ENCODE peak calls at places on chromosomes 7 and 10, in nine cellular contexts. L is BE2C, M is uterus, K is GM12865, D is WERI-Rb-1, Q is AG09319, Z is mucosa of descending colon, P is endothelial cell, G is hepatocyte. C is an unnamed sample.

GRCh38 chr7:134420509-134421125 is 38.3 kb downstream of the AKR1B1 start:
- DNase-seq in L (peak; percentile 64), D (peak; percentile 68), Q (peak; percentile 38), G (peak; percentile 74), K (peak; percentile 28), Z (peak; percentile 83), P (peak; percentile 64), M (no peak), C (peak; percentile 42)

GRCh38 chr7:137882261-137882668 is 35.5 kb upstream of the DGKI start:
- DNase-seq in D (no peak), Q (peak; percentile 81), L (peak; percentile 28), G (no peak), K (peak; percentile 83), P (no peak), Z (no peak), M (peak; percentile 70), C (peak; percentile 77)

GRCh38 chr7:35241431-35241830 is 12.5 kb downstream of the TBX20 start:
- DNase-seq in L (no peak), G (no peak), D (no peak), M (no peak), Q (no peak), K (no peak), Z (no peak), P (no peak), C (no peak)

GRCh38 chr10:46268076-46268881 is 18.5 kb upstream of the ANTXRL start:
- DNase-seq in L (no peak), P (no peak), G (no peak), D (no peak), M (no peak), Q (no peak), K (peak; percentile 78), Z (peak; percentile 23), C (peak; percentile 64)

GRCh38 chr10:102394801-102395676 is 466 bp upstream of the NFKB2 start:
- DNase-seq in G (peak; percentile 96), D (peak; percentile 81), Z (peak; percentile 96), P (peak; percentile 91), K (peak; percentile 93), M (peak; percentile 92), L (peak; percentile 85), Q (peak; percentile 63), C (peak; percentile 94)

GRCh38 chr10:21732067-21732772 is 198.2 kb downstream of the MLLT10 start:
- DNase-seq in L (peak; percentile 77), K (peak; percentile 77), G (peak; percentile 84), P (peak; percentile 79), Q (peak; percentile 58), D (peak; percentile 63), Z (peak; percentile 17), M (peak; percentile 62), C (peak; percentile 69)

GRCh38 chr10:115861864-115862263 is 411.1 kb downstream of the GFRA1 start:
- DNase-seq in M (no peak), K (no peak), P (no peak), Q (no peak), Z (no peak), L (no peak), D (no peak), G (peak; percentile 22), C (no peak)

GRCh38 chr7:124042826-124043225 is 10.0 kb upstream of the TMEM229A start:
- DNase-seq in K (no peak), G (no peak), Q (no peak), D (no peak), Z (no peak), M (no peak), P (no peak), L (no peak), C (no peak)

GRCh38 chr10:32958992-32959703 is 1.1 kb upstream of the ITGB1 start:
- DNase-seq in M (no peak), Q (no peak), L (no peak), G (no peak), P (no peak), K (peak; percentile 82), Z (no peak), D (no peak), C (peak; percentile 49)

GRCh38 chr10:4568731-4569130 is 257.3 kb upstream of the AKR1E2 start:
- DNase-seq in P (no peak), K (no peak), M (no peak), Q (no peak), D (peak; percentile 19), G (no peak), Z (no peak), L (no peak), C (no peak)

DNA sequence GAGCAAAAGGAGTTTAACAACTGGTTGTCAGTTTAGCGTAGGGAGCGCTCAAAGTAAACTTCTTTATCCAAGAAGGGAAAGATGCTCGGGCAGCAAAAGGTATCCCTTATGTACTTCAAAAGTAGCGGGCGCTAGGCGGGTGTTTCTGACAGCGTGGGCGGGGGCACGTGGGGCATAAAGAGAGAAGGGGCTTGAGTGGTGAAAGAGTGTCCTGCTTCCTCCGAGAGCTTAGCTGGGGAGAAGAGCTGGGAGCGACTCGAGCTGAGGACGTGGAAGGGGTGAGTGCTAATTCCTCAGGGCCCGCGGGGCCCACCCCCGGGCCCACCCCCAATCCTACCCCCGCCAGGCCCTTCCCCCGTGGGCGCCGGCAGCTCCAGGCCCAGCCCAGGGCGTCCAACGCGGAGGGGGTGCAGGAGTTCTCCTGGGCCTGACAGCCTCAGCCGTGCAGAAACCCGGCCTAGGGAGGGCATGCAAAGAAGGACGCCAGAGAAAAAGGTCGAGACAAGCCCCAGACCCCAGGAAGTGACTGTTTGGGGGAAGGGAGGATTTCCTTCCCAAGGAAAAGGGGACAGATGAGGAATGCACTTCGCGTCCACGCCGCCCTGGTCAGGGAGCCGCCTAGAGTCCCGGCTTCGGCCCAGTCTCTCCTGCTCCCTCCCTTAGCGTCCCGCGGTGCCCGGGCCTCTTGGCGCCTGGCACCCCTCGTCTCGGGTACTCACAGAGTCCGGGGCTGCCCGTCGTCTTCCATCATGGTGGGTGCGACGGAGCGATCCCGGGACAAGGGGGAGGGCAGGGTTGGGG is 849 bp downstream of the TIAL1 start:
- DNase-seq in L (peak; percentile 35), P (peak; percentile 35), G (peak; percentile 69), K (peak; percentile 61), M (peak; percentile 52), Z (peak; percentile 55), Q (no peak), D (peak; percentile 46), C (peak; percentile 63)
- TF ChIP-seq CTCF in L (no peak), P (no peak), G (no peak), K (no peak), M (no peak), Z (no peak), Q (no peak), D (no peak), C (no peak)

GRCh38 chr10:114499120-114499519 is 94.8 kb upstream of the AFAP1L2 start:
- DNase-seq in P (no peak), Q (no peak), Z (no peak), D (no peak), K (no peak), L (no peak), M (no peak), G (no peak), C (peak; percentile 17)

GRCh38 chr10:114502071-114502470 is 97.8 kb upstream of the AFAP1L2 start:
- DNase-seq in M (no peak), L (no peak), P (no peak), Q (no peak), G (no peak), D (no peak), K (no peak), Z (no peak), C (no peak)

GRCh38 chr10:114499630-114500190 is 95.4 kb upstream of the AFAP1L2 start:
- DNase-seq in P (no peak), M (no peak), K (peak; percentile 67), D (no peak), L (no peak), G (peak; percentile 83), Z (peak; percentile 87), Q (no peak), C (peak; percentile 23)

GRCh38 chr10:114500643-114501042 is 96.3 kb upstream of the AFAP1L2 start:
- DNase-seq in L (no peak), P (no peak), D (no peak), Z (no peak), K (no peak), Q (no peak), M (no peak), G (no peak), C (no peak)

GRCh38 chr10:114501650-114502049 is 97.3 kb upstream of the AFAP1L2 start:
- DNase-seq in K (no peak), M (no peak), P (no peak), L (no peak), Q (no peak), Z (no peak), D (no peak), G (no peak), C (no peak)
- TF ChIP-seq CTCF in K (no peak), M (no peak), P (peak; percentile 64), L (no peak), Q (no peak), Z (no peak), D (no peak), G (no peak), C (no peak)

DNA sequence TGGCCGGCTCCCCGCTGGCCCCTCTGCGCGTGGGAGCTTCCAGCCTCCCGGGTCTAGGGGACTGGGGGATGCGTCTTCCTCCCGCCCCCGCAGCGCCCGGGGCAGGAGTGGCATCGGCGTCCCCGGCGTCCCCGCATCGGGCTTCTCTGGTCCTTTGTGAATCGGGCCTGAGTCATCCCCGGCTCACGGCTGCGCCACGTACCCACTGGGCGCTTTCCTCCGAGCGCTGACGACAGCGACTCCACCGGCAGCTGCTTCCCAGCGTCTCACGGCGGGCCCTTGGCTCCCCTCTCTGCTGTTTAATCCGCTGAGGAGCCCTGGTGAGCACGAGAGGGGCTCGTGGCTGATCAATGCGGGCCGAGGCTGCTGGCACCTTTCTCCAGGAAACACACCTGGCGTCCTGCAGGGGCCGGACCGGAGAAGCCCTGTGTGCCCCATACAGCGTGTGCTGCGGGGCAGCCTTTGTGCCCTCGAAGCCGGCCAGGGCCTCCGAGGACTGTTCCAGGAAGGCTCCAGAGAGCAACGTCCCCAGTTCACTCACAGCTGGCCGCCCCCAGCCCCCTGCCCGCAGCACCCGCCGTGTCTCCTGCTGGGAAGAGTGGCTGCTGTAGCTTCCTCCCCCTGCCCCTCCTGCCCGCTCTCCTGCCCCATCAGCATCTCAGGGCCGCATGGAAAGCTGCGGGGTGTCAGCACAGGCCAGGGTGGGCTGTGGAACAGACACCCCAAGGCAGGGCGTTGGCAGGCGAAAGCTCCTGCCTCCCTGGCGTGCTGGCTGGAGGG is 95.5 kb upstream of the DIP2C start:
- DNase-seq in Q (peak; percentile 31), M (peak; percentile 60), L (peak; percentile 76), Z (no peak), P (peak; percentile 46), G (peak; percentile 86), K (no peak), D (peak; percentile 60), C (peak; percentile 36)
- TF ChIP-seq CTCF in Q (peak; percentile 40), M (no peak), L (peak; percentile 12), Z (no peak), P (no peak), G (peak; percentile 33), K (no peak), D (peak; percentile 28), C (no peak)

DNA sequence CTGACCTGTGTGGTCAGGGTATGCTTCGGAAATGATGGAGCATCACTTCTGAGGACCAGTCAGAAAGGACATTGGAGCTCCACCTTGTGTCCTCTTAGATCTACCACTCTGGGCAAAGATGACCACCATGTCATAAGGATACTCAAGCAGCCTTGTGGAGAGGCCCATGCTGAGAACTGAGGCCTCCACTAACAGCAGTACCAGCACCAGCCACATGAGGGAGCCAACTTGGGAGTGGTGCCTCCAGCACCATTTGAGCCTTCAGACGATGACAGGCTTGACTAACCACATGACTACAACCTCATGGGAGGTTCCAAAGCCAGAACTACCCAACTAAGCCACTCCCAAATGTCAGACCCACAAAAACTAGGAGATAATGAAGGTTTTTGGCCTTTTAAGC is 116.0 kb downstream of the NPTX2 start:
- DNase-seq in D (peak; percentile 73), Z (peak; percentile 19), Q (no peak), K (peak; percentile 77), G (peak; percentile 23), P (peak; percentile 46), M (no peak), L (peak; percentile 68), C (peak; percentile 74)
- TF ChIP-seq CTCF in D (peak; percentile 85), Z (no peak), Q (peak; percentile 19), K (peak; percentile 84), G (peak; percentile 36), P (peak; percentile 69), M (no peak), L (peak; percentile 76), C (peak; percentile 50)

C was measured in GM13976.